ENCODE peak calls at places on chromosomes 16 and 17, in nine cellular contexts. S, M, T, K, A, J, V, D and L are unnamed samples.

GRCh38 chr16:73021866-73022495 is 25.9 kb downstream of the ZFHX3 start:
- DNase-seq in S (no peak), M (no peak), T (no peak), K (no peak), A (no peak), J (no peak), V (no peak), D (no peak), L (no peak)

GRCh38 chr16:88611220-88611821 is 27.1 kb upstream of the IL17C start:
- DNase-seq in S (no peak), M (no peak), T (peak; percentile 73), K (no peak), A (no peak), J (no peak), V (no peak), D (no peak), L (no peak)

GRCh38 chr16:75764154-75764768 is 38.0 kb upstream of the CPHXL start:
- DNase-seq in S (peak; percentile 79), M (peak; percentile 69), T (peak; percentile 79), K (peak; percentile 60), A (peak; percentile 53), J (peak; percentile 64), V (peak; percentile 64), D (peak; percentile 79), L (peak; percentile 53)

GRCh38 chr17:20009052-20009301 is 182 bp upstream of the SPECC1 start:
- DNase-seq in S (no peak), M (no peak), T (no peak), K (no peak), A (no peak), J (no peak), V (no peak), D (peak; percentile 65), L (no peak)

GRCh38 chr16:67399749-67400704 is 6.7 kb upstream of the TPPP3 start:
- DNase-seq in S (no peak), M (no peak), T (no peak), K (no peak), A (no peak), J (no peak), V (no peak), D (no peak), L (no peak)

GRCh38 chr16:5595849-5596248 is 498.3 kb upstream of the EEF2KMT start:
- DNase-seq in S (no peak), M (no peak), T (no peak), K (no peak), A (no peak), J (no peak), V (no peak), D (no peak), L (no peak)

GRCh38 chr16:84599528-84600202 is 18.2 kb downstream of the COTL1 start:
- DNase-seq in S (peak; percentile 66), M (peak; percentile 95), T (peak; percentile 92), K (peak; percentile 81), A (no peak), J (peak; percentile 91), V (no peak), D (peak; percentile 87), L (peak; percentile 16)

GRCh38 chr17:19727466-19728113 is 11.2 kb upstream of the SLC47A2 start:
- DNase-seq in S (peak; percentile 74), M (no peak), T (no peak), K (peak; percentile 40), A (no peak), J (peak; percentile 67), V (no peak), D (peak; percentile 89), L (peak; percentile 80)

GRCh38 chr16:11639925-11640899 is 28.0 kb upstream of the SNN start:
- DNase-seq in S (peak; percentile 77), M (peak; percentile 90), T (peak; percentile 45), K (peak; percentile 97), A (no peak), J (peak; percentile 18), V (peak; percentile 56), D (peak; percentile 99), L (peak; percentile 95)

GRCh38 chr16:30761427-30761927 is 385 bp downstream of the CFAP119 start:
- DNase-seq in S (peak; percentile 58), M (no peak), T (peak; percentile 70), K (peak; percentile 34), A (no peak), J (peak; percentile 41), V (peak; percentile 28), D (peak; percentile 61), L (peak; percentile 36)

GRCh38 chr17:76384987-76385891 is 830 bp downstream of the SPHK1 start:
- DNase-seq in S (peak; percentile 69), M (peak; percentile 39), T (peak; percentile 47), K (peak; percentile 69), A (no peak), J (peak; percentile 76), V (peak; percentile 64), D (peak; percentile 95), L (peak; percentile 84)

GRCh38 chr16:9965079-9965478 is 217.1 kb downstream of the GRIN2A start:
- DNase-seq in S (no peak), M (no peak), T (no peak), K (peak; percentile 40), A (no peak), J (no peak), V (no peak), D (no peak), L (no peak)

GRCh38 chr17:82679586-82680465 is 18.7 kb downstream of the RAB40B start:
- DNase-seq in S (no peak), M (peak; percentile 53), T (peak; percentile 52), K (no peak), A (no peak), J (no peak), V (no peak), D (no peak), L (no peak)

GRCh38 chr17:19573075-19573474 is 39.4 kb downstream of the SLC47A1 start:
- DNase-seq in S (peak; percentile 32), M (no peak), T (no peak), K (peak; percentile 72), A (no peak), J (no peak), V (no peak), D (peak; percentile 36), L (no peak)

GRCh38 chr17:17739388-17740066 is 58.3 kb downstream of the RAI1 start:
- DNase-seq in S (peak; percentile 79), M (no peak), T (peak; percentile 48), K (peak; percentile 71), A (no peak), J (peak; percentile 40), V (peak; percentile 57), D (peak; percentile 86), L (peak; percentile 42)

GRCh38 chr17:42027961-42028790 is 8.3 kb downstream of the NKIRAS2 start:
- DNase-seq in S (peak; percentile 46), M (peak; percentile 79), T (peak; percentile 71), K (no peak), A (no peak), J (no peak), V (peak; percentile 18), D (peak; percentile 44), L (no peak)

GRCh38 chr17:61410100-61410551 is 10.5 kb downstream of the TBX2 start:
- DNase-seq in S (no peak), M (no peak), T (no peak), K (no peak), A (no peak), J (no peak), V (no peak), D (no peak), L (no peak)

DNA sequence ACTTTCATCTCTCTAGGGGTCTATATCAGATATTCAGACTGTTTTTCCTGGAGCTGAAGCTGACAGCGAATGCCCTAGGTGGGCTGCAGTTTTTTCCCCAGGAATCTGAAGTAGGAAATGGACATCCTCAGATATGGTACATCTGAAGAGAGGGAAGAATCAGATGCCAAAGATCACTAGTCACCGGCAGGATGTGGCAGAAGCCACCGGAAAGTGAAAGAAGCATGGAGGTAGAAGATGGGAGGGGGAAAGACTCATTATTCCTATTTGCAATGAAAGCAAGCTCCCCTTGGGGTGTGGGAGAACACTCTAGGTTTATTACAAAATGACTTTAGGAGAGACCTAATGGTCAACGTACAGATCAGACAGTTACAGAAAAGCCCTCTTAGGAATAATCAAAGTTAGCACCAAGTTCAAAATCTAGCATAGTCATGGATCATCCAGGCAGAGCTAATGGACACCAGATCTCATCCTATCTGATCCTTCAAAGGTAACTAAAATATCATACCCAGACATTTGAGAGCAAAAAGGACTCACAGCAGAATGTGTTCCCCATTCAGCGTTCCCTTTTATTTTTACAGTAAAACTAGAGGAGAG is 110.7 kb downstream of the HS3ST3A1 start:
- DNase-seq in S (no peak), M (no peak), T (no peak), K (peak; percentile 62), A (no peak), J (no peak), V (no peak), D (peak; percentile 12), L (no peak)
- H2AFZ ChIP-seq in S (no peak overlapping the region), M (no peak overlapping the region), T (no peak overlapping the region), K (no peak overlapping the region), A (no peak overlapping the region), J (no peak overlapping the region), V (no peak overlapping the region), D (no peak overlapping the region), L (no peak overlapping the region)

GRCh38 chr16:23254338-23254737 is 47.8 kb upstream of the SCNN1B start:
- DNase-seq in S (no peak), M (no peak), T (peak; percentile 12), K (peak; percentile 93), A (no peak), J (no peak), V (peak; percentile 9), D (peak; percentile 66), L (peak; percentile 88)
- TF ChIP-seq EZH2 in S (no peak), M (no peak), T (no peak), K (no peak), A (no peak), J (no peak), V (no peak), D (no peak), L (no peak)

GRCh38 chr17:74920679-74921044 is 2.4 kb downstream of the USH1G start:
- DNase-seq in S (peak; percentile 14), M (no peak), T (no peak), K (no peak), A (no peak), J (no peak), V (no peak), D (no peak), L (peak; percentile 13)

GRCh38 chr17:74921769-74922168 is 1.3 kb downstream of the USH1G start:
- DNase-seq in S (peak; percentile 3), M (no peak), T (no peak), K (no peak), A (no peak), J (no peak), V (no peak), D (no peak), L (no peak)

GRCh38 chr17:74922172-74922571 is 883 bp downstream of the USH1G start:
- DNase-seq in S (peak; percentile 4), M (no peak), T (no peak), K (no peak), A (no peak), J (no peak), V (no peak), D (no peak), L (no peak)

GRCh38 chr17:74920306-74920620 is 2.8 kb downstream of the USH1G start:
- DNase-seq in S (peak; percentile 3), M (no peak), T (no peak), K (no peak), A (no peak), J (no peak), V (no peak), D (no peak), L (no peak)

GRCh38 chr17:74921045-74921681 is 1.9 kb downstream of the USH1G start:
- DNase-seq in S (peak; percentile 5), M (no peak), T (no peak), K (no peak), A (no peak), J (no peak), V (no peak), D (no peak), L (peak; percentile 27)
- H2AFZ ChIP-seq in S (no peak overlapping the region), M (no peak overlapping the region), T (no peak overlapping the region), K (no peak overlapping the region), A (no peak overlapping the region), J (no peak overlapping the region), V (no peak overlapping the region), D (no peak overlapping the region), L (peak overlapping the region; percentile 90)

GRCh38 chr16:55328611-55329569 is 4.9 kb downstream of the IRX6 start:
- DNase-seq in S (no peak), M (no peak), T (peak; percentile 41), K (no peak), A (no peak), J (no peak), V (no peak), D (no peak), L (no peak)
- TF ChIP-seq EZH2 in S (no peak), M (no peak), T (peak; percentile 83), K (no peak), A (no peak), J (no peak), V (no peak), D (no peak), L (no peak)